ENCODE peak calls at places on chromosomes 2 and 18, in ten cellular contexts. M is A549, Q is astrocyte of the cerebellum, C is neural crest cell, P is pancreas, Z is left ventricle myocardium inferior, A is IMR-90, H is HL-60, E is H9, O is choroid plexus epithelial cell. T is an unnamed sample.

GRCh38 chr2:1802469-1803216 is 58.3 kb upstream of the PXDN start:
- DNase-seq in M (no peak), Q (no peak), C (no peak), P (no peak), Z (no peak), A (no peak), H (no peak), E (no peak), O (no peak), T (no peak)

GRCh38 chr18:3471141-3471648 is 21.2 kb downstream of the TGIF1 start:
- DNase-seq in M (no peak), Q (no peak), C (no peak), P (no peak), Z (no peak), A (no peak), H (no peak), E (no peak), O (no peak), T (no peak)

GRCh38 chr2:73252238-73253027 is 18.3 kb downstream of the CCT7 start:
- DNase-seq in M (no peak), Q (no peak), C (no peak), P (no peak), Z (no peak), A (no peak), H (no peak), E (no peak), O (no peak), T (no peak)

GRCh38 chr2:57881998-57882884 is 164.4 kb upstream of the VRK2 start:
- DNase-seq in M (peak; percentile 67), Q (no peak), C (no peak), P (no peak), Z (no peak), A (peak; percentile 19), H (no peak), E (no peak), O (peak; percentile 21), T (no peak)

GRCh38 chr2:200750323-200750910 is 61.3 kb upstream of the BZW1 start:
- DNase-seq in M (no peak), Q (no peak), C (no peak), P (no peak), Z (no peak), A (no peak), H (no peak), E (no peak), O (no peak), T (no peak)

GRCh38 chr2:236394571-236394970 is 130.4 kb upstream of the ASB18 start:
- DNase-seq in M (no peak), Q (no peak), C (no peak), P (no peak), Z (no peak), A (no peak), H (no peak), E (peak; percentile 9), O (no peak), T (no peak)

GRCh38 chr2:174574657-174575056 is 22.9 kb downstream of the WIPF1 start:
- DNase-seq in M (no peak), Q (no peak), C (no peak), P (peak; percentile 42), Z (no peak), A (peak; percentile 62), H (no peak), E (no peak), O (peak; percentile 45), T (no peak)

GRCh38 chr2:121340926-121341325 is 55.9 kb upstream of the TFCP2L1 start:
- DNase-seq in M (no peak), Q (no peak), C (no peak), P (no peak), Z (no peak), A (no peak), H (no peak), E (no peak), O (no peak), T (no peak)

GRCh38 chr18:54069729-54070128 is 154.7 kb downstream of the MBD2 start:
- DNase-seq in M (no peak), Q (no peak), C (no peak), P (no peak), Z (no peak), A (no peak), H (no peak), E (no peak), O (no peak), T (no peak)

GRCh38 chr18:57439617-57439975 is 4.4 kb downstream of the ONECUT2 start:
- DNase-seq in M (no peak), Q (no peak), C (peak; percentile 13), P (no peak), Z (no peak), A (no peak), H (no peak), E (peak; percentile 80), O (no peak), T (no peak)

DNA sequence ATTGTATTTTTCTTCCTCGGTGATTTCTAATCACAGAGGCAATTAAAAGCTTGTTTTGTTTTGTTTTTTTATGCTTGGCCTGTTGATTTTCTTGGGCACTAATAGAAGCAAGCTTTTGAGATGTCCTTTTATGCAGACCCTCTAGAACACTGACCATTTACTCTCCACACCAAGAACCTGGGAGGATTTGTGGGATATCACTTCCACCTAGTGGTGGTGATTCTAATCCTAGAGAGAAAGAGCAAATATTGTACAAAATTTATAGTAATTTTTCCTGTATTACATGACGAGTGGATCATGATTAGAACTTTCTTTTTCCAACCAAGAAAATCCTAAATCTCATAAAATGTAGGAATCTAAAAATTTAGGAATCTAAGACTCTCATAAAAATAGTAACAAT is 23.4 kb downstream of the NEMP2 start:
- DNase-seq in M (peak; percentile 32), Q (peak; percentile 39), C (no peak), P (no peak), Z (no peak), A (peak; percentile 57), H (no peak), E (no peak), O (peak; percentile 78), T (peak; percentile 31)
- TF ChIP-seq CTCF in M (peak; percentile 75), Q (peak; percentile 51), C (peak; percentile 67), P (no peak), Z (peak; percentile 67), A (peak; percentile 73), H (no peak), E (peak; percentile 64), O (peak; percentile 69), T (peak; percentile 68)

DNA sequence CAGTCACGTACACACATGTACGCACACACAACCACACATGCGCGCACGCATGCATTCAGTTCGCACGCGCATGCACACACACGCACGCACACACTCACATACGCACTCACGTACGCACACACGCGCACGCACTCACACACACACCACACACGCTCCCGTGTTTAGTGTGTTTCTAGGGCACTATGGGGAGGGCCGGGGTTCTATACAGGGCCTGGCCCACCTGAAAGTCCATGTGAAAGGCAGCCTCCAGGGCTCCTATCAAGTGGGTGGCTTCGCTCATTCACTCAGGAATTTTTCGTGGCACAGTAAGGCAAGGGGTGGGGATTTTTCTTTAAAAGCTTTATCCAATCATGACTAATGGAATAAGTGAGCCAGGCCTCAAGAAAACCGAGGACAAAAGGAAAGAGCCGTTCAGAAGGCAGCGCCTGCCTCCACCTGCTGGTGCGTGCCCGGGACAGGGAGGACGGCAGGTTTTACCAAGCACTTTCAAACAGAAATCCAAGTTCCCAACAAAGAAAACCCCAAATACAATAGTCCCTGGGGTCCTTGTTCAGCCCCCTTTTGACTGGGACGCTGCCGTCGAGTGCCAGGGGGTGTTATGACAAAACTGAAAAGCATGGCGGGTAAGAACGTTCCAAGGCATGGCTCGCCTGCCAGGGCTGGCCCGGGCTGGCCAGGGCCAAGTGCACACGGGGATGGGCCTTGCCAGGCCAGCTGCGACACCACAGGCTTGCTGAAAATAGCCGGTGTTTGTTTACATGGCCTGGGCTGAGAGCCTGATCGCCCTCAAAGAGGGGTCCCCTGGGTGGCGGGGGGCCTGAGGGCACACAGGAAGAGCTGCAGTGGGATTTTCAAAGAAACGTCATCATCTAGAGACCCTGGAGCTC is 110.0 kb downstream of the HDAC4 start:
- DNase-seq in M (no peak), Q (peak; percentile 53), C (no peak), P (no peak), Z (peak; percentile 59), A (no peak), H (no peak), E (no peak), O (no peak), T (no peak)
- TF ChIP-seq CTCF in M (no peak), Q (peak; percentile 48), C (no peak), P (no peak), Z (no peak), A (peak; percentile 12), H (no peak), E (peak; percentile 21), O (no peak), T (no peak)

DNA sequence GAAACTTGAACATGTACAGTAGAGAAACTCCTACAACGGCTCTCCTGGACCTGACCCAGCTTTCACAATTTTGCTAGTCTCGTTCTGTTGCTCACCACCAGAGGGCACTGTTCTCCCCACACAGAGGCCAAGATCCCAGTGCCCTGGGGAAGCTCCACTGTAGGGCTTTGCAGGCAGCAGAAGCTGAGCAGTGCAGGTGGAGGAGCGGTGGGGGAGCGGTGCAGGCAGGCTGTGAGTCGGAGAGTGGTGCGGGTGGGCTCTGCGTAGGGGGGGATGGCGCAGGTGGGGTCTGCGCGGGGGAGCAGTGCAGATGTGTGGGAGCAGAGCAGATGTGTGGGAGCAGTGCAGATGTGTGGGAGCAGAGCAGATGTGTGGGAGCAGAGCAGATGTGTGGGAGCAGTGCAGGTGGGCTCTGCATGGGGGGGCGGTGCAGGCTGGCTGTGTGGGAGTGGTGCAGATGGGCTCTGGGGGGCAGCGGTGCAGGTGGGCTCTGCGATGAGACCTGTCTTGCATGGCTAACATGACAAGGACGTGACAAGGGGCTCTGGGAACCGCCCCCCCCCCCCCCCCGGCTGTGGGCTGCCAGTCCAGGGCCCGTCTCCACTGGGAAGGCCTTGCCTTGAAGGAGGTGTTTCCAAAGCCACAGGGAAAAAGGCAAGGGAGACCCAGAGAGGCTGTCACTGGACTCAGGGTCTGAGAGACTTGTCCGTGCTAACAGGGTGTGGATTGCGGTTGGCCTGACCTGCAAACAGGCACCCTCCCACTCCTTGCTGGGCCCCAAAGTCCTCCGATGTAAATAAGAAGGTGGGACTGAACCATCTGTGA is 7.3 kb downstream of the CYS1 start:
- DNase-seq in M (peak; percentile 95), Q (peak; percentile 83), C (peak; percentile 82), P (peak; percentile 83), Z (peak; percentile 73), A (peak; percentile 84), H (peak; percentile 86), E (peak; percentile 90), O (peak; percentile 93), T (peak; percentile 89)
- TF ChIP-seq CTCF in M (peak; percentile 95), Q (peak; percentile 87), C (peak; percentile 85), P (peak; percentile 85), Z (peak; percentile 87), A (peak; percentile 94), H (peak; percentile 70), E (peak; percentile 87), O (peak; percentile 95), T (peak; percentile 96)

DNA sequence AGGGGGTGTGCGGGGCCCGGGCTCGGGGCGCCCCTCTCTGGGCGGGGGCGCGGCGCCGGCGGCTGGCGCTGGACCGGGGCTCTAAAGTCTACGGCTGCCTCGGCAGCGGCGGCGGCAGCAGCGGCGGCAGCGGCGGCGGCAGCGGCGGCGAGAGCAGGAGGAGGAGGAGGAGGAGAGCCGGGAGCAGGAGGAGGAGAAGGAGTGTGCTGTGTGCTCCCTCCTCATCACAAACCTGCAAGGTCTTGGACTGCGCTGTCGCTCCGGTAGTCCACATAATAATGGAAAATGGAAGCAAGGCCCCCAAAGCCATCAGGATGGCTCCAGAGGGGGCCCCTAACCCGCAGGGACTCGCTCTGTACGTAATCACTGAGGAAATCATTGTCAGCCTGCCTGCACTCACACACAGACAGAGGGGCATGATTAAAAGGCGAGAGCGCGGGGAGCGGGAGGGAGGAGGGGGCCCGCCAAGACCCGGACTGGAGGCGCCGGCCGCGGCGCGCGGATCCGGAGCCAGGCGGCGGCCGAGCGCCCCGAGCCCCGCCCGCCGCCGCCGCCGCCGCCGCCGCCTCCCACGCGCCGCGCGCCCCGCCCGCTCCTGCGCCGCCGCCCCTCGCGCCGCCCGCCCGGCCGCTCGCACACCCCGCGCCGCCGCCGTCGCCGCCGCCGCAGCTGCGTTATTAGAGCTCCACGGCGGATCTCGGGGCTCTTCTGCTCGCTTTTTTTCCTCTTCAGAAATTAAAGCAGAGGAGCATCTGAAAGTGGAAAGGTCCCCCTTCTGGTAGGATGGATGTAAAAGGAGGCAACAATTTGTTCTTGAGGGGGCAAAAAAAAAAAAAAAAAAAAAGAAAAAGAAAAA is at the start of gene ZNF521:
- DNase-seq in M (no peak), Q (peak; percentile 79), C (peak; percentile 79), P (peak; percentile 62), Z (peak; percentile 87), A (peak; percentile 92), H (peak; percentile 19), E (peak; percentile 87), O (peak; percentile 88), T (peak; percentile 59)
- TF ChIP-seq CTCF in M (no peak), Q (peak; percentile 40), C (peak; percentile 48), P (no peak), Z (peak; percentile 40), A (peak; percentile 49), H (no peak), E (peak; percentile 41), O (peak; percentile 49), T (no peak)

T was measured in BE2C.